ENCODE peak calls at places on chromosomes 2 and 18, in four cellular contexts. One of them, this sample, is unnamed.
A peak's percentile ranks its signal among the peaks of the same experiment; 100 is the strongest.

GRCh38 chr2:96153291-96153713 is 8.1 kb upstream of the DUSP2 start:
- DNase-seq in cerebellum: no peak
- DNase-seq in aorta: peak; percentile 58
- DNase-seq in activated CD8-positive, alpha-beta T cell treated with anti-CD3 and anti-CD28 coated beads for 36 hours: no peak
- DNase-seq in this sample: peak; percentile 36

GRCh38 chr18:57627488-57627887 is 5.9 kb upstream of the NARS1 start:
- DNase-seq in cerebellum: no peak
- DNase-seq in aorta: no peak
- DNase-seq in activated CD8-positive, alpha-beta T cell treated with anti-CD3 and anti-CD28 coated beads for 36 hours: no peak
- DNase-seq in this sample: no peak

GRCh38 chr2:226418521-226418920 is 381.1 kb downstream of the IRS1 start:
- DNase-seq in cerebellum: no peak
- DNase-seq in aorta: no peak
- DNase-seq in activated CD8-positive, alpha-beta T cell treated with anti-CD3 and anti-CD28 coated beads for 36 hours: no peak
- DNase-seq in this sample: no peak

GRCh38 chr2:88626171-88627054 is 851 bp downstream of the EIF2AK3 start:
- DNase-seq in cerebellum: peak; percentile 22
- DNase-seq in aorta: no peak
- DNase-seq in activated CD8-positive, alpha-beta T cell treated with anti-CD3 and anti-CD28 coated beads for 36 hours: peak; percentile 67
- DNase-seq in this sample: peak; percentile 69

GRCh38 chr2:190031971-190032623 is 30.4 kb downstream of the MSTN start:
- DNase-seq in cerebellum: no peak
- DNase-seq in aorta: no peak
- DNase-seq in activated CD8-positive, alpha-beta T cell treated with anti-CD3 and anti-CD28 coated beads for 36 hours: no peak
- DNase-seq in this sample: no peak

GRCh38 chr2:61993422-61994024 is 88.0 kb downstream of the COMMD1 start:
- DNase-seq in cerebellum: peak; percentile 17
- DNase-seq in aorta: no peak
- DNase-seq in activated CD8-positive, alpha-beta T cell treated with anti-CD3 and anti-CD28 coated beads for 36 hours: peak; percentile 46
- DNase-seq in this sample: no peak

GRCh38 chr18:5430131-5430530 is 113.7 kb downstream of the EPB41L3 start:
- DNase-seq in cerebellum: no peak
- DNase-seq in aorta: no peak
- DNase-seq in activated CD8-positive, alpha-beta T cell treated with anti-CD3 and anti-CD28 coated beads for 36 hours: no peak
- DNase-seq in this sample: no peak

GRCh38 chr2:68185541-68186164 is 28.0 kb downstream of the PNO1 start:
- DNase-seq in cerebellum: no peak
- DNase-seq in aorta: no peak
- DNase-seq in activated CD8-positive, alpha-beta T cell treated with anti-CD3 and anti-CD28 coated beads for 36 hours: peak; percentile 75
- DNase-seq in this sample: no peak

GRCh38 chr2:33210626-33211025 is 263.9 kb downstream of the LTBP1 start:
- DNase-seq in cerebellum: no peak
- DNase-seq in aorta: peak; percentile 84
- DNase-seq in activated CD8-positive, alpha-beta T cell treated with anti-CD3 and anti-CD28 coated beads for 36 hours: no peak
- DNase-seq in this sample: no peak

GRCh38 chr2:99775585-99775984 is 285.8 kb upstream of the REV1 start:
- DNase-seq in cerebellum: no peak
- DNase-seq in aorta: no peak
- DNase-seq in activated CD8-positive, alpha-beta T cell treated with anti-CD3 and anti-CD28 coated beads for 36 hours: no peak
- DNase-seq in this sample: no peak

GRCh38 chr2:122237506-122237905 is 482.1 kb downstream of the TSN start:
- DNase-seq in cerebellum: no peak
- DNase-seq in aorta: no peak
- DNase-seq in activated CD8-positive, alpha-beta T cell treated with anti-CD3 and anti-CD28 coated beads for 36 hours: no peak
- DNase-seq in this sample: no peak

GRCh38 chr2:26477126-26477910 is 606 bp downstream of the OTOF start:
- DNase-seq in cerebellum: no peak
- DNase-seq in aorta: no peak
- DNase-seq in activated CD8-positive, alpha-beta T cell treated with anti-CD3 and anti-CD28 coated beads for 36 hours: peak; percentile 26
- DNase-seq in this sample: no peak

GRCh38 chr2:501130-501529 is 176.1 kb downstream of the TMEM18 start:
- DNase-seq in cerebellum: no peak
- DNase-seq in aorta: no peak
- DNase-seq in activated CD8-positive, alpha-beta T cell treated with anti-CD3 and anti-CD28 coated beads for 36 hours: no peak
- DNase-seq in this sample: no peak

GRCh38 chr2:158719411-158719810 is 75.7 kb upstream of the DAPL1 start:
- DNase-seq in cerebellum: no peak
- DNase-seq in aorta: no peak
- DNase-seq in activated CD8-positive, alpha-beta T cell treated with anti-CD3 and anti-CD28 coated beads for 36 hours: no peak
- DNase-seq in this sample: no peak

GRCh38 chr2:218882866-218883366 is 2.3 kb downstream of the WNT10A start:
- DNase-seq in cerebellum: no peak
- DNase-seq in aorta: peak; percentile 44
- DNase-seq in activated CD8-positive, alpha-beta T cell treated with anti-CD3 and anti-CD28 coated beads for 36 hours: peak; percentile 34
- DNase-seq in this sample: no peak

GRCh38 chr2:110869472-110870446 is 137.4 kb downstream of the ACOXL start:
- DNase-seq in cerebellum: no peak
- DNase-seq in aorta: no peak
- DNase-seq in activated CD8-positive, alpha-beta T cell treated with anti-CD3 and anti-CD28 coated beads for 36 hours: no peak
- DNase-seq in this sample: no peak

GRCh38 chr2:121092095-121092494 is 192.9 kb downstream of the TFCP2L1 start:
- DNase-seq in cerebellum: no peak
- DNase-seq in aorta: no peak
- DNase-seq in activated CD8-positive, alpha-beta T cell treated with anti-CD3 and anti-CD28 coated beads for 36 hours: no peak
- DNase-seq in this sample: no peak

GRCh38 chr18:33924576-33924975 is 300.1 kb downstream of the NOL4 start:
- DNase-seq in cerebellum: no peak
- DNase-seq in aorta: no peak
- DNase-seq in activated CD8-positive, alpha-beta T cell treated with anti-CD3 and anti-CD28 coated beads for 36 hours: no peak
- DNase-seq in this sample: no peak

GRCh38 chr2:113878743-113879142 is 11.1 kb upstream of the ACTR3 start:
- DNase-seq in cerebellum: no peak
- DNase-seq in aorta: no peak
- DNase-seq in activated CD8-positive, alpha-beta T cell treated with anti-CD3 and anti-CD28 coated beads for 36 hours: no peak
- DNase-seq in this sample: no peak

GRCh38 chr2:23658466-23658942 is 268.4 kb downstream of the ATAD2B start:
- DNase-seq in cerebellum: no peak
- DNase-seq in aorta: no peak
- DNase-seq in activated CD8-positive, alpha-beta T cell treated with anti-CD3 and anti-CD28 coated beads for 36 hours: peak; percentile 86
- DNase-seq in this sample: no peak

GRCh38 chr2:207534390-207534789 is 4.6 kb downstream of the CREB1 start:
- DNase-seq in cerebellum: no peak
- DNase-seq in aorta: no peak
- DNase-seq in activated CD8-positive, alpha-beta T cell treated with anti-CD3 and anti-CD28 coated beads for 36 hours: no peak
- DNase-seq in this sample: no peak

GRCh38 chr2:180443896-180444295 is 436.8 kb upstream of the CWC22 start:
- DNase-seq in cerebellum: no peak
- DNase-seq in aorta: no peak
- DNase-seq in activated CD8-positive, alpha-beta T cell treated with anti-CD3 and anti-CD28 coated beads for 36 hours: no peak
- DNase-seq in this sample: no peak

GRCh38 chr2:121653035-121653434 is 3.8 kb upstream of the CLASP1 start:
- DNase-seq in cerebellum: no peak
- DNase-seq in aorta: no peak
- DNase-seq in activated CD8-positive, alpha-beta T cell treated with anti-CD3 and anti-CD28 coated beads for 36 hours: no peak
- DNase-seq in this sample: no peak

GRCh38 chr2:223751012-223751411 is 86.4 kb downstream of the AP1S3 start:
- DNase-seq in cerebellum: no peak
- DNase-seq in aorta: no peak
- DNase-seq in activated CD8-positive, alpha-beta T cell treated with anti-CD3 and anti-CD28 coated beads for 36 hours: no peak
- DNase-seq in this sample: no peak

GRCh38 chr2:127091148-127091547 is 15.8 kb downstream of the BIN1 start:
- DNase-seq in cerebellum: no peak
- DNase-seq in aorta: no peak
- DNase-seq in activated CD8-positive, alpha-beta T cell treated with anti-CD3 and anti-CD28 coated beads for 36 hours: no peak
- DNase-seq in this sample: no peak

GRCh38 chr2:54955674-54956391 is 94.4 kb downstream of the RTN4 start:
- DNase-seq in cerebellum: no peak
- DNase-seq in aorta: no peak
- DNase-seq in activated CD8-positive, alpha-beta T cell treated with anti-CD3 and anti-CD28 coated beads for 36 hours: no peak
- DNase-seq in this sample: no peak